ENCODE peak calls at places on chromosomes 1 and 21, in five cellular contexts. W is GM23338; E is CD4-positive, alpha-beta memory T cell; V is HAP-1; U is mesendoderm. L is an unnamed sample.

GRCh38 chr1:26126321-26127084 is 14.9 kb downstream of the PDIK1L start:
- DNase-seq in W (no peak), E (peak; percentile 90), V (peak; percentile 26), U (peak; percentile 48), L (peak; percentile 66)

GRCh38 chr1:115329965-115330364 is 8.1 kb downstream of the NGF start:
- DNase-seq in W (no peak), E (no peak), V (no peak), U (no peak), L (no peak)

GRCh38 chr1:203033917-203034316 is 7.6 kb downstream of the PPFIA4 start:
- DNase-seq in W (no peak), E (no peak), V (no peak), U (no peak), L (no peak)

GRCh38 chr1:29782846-29783500 is 546.7 kb downstream of the PTPRU start:
- DNase-seq in W (no peak), E (no peak), V (no peak), U (no peak), L (no peak)

GRCh38 chr1:108815566-108815965 is 41.3 kb downstream of the AKNAD1 start:
- DNase-seq in W (no peak), E (no peak), V (no peak), U (no peak), L (peak; percentile 23)

GRCh38 chr1:232557096-232557495 is 72.8 kb downstream of the SIPA1L2 start:
- DNase-seq in W (no peak), E (no peak), V (no peak), U (peak; percentile 85), L (no peak)

GRCh38 chr1:113124366-113124765 is 51.4 kb downstream of the LRIG2 start:
- DNase-seq in W (no peak), E (no peak), V (no peak), U (no peak), L (peak; percentile 52)

GRCh38 chr1:171670739-171671138 is 18.3 kb upstream of the MYOC start:
- DNase-seq in W (no peak), E (no peak), V (no peak), U (no peak), L (no peak)

GRCh38 chr1:109971559-109971958 is 13.0 kb upstream of the AHCYL1 start:
- DNase-seq in W (no peak), E (no peak), V (no peak), U (no peak), L (no peak)

GRCh38 chr21:43302769-43303168 is 124.2 kb downstream of the SIK1 start:
- DNase-seq in W (no peak), E (no peak), V (no peak), U (no peak), L (no peak)

GRCh38 chr21:41240040-41240439 is 72.1 kb downstream of the BACE2 start:
- DNase-seq in W (no peak), E (no peak), V (no peak), U (no peak), L (no peak)

GRCh38 chr1:111704776-111705175 is 34.4 kb downstream of the INKA2 start:
- DNase-seq in W (no peak), E (no peak), V (no peak), U (no peak), L (peak; percentile 47)

GRCh38 chr21:38725196-38726157 is 80.3 kb upstream of the ETS2 start:
- DNase-seq in W (no peak), E (no peak), V (no peak), U (no peak), L (no peak)

GRCh38 chr1:46585312-46585711 is 18.8 kb downstream of the MKNK1 start:
- DNase-seq in W (no peak), E (no peak), V (no peak), U (no peak), L (no peak)

GRCh38 chr1:1282998-1283397 is 2.8 kb downstream of the SCNN1D start:
- DNase-seq in W (no peak), E (no peak), V (no peak), U (no peak), L (no peak)

GRCh38 chr21:34639882-34640788 is 25.2 kb upstream of the RCAN1 start:
- DNase-seq in W (no peak), E (peak; percentile 10), V (no peak), U (peak; percentile 50), L (no peak)

GRCh38 chr1:10155087-10155712 is 55.2 kb upstream of the KIF1B start:
- DNase-seq in W (no peak), E (no peak), V (no peak), U (no peak), L (peak; percentile 82)

GRCh38 chr1:183234660-183235476 is 48.8 kb downstream of the LAMC2 start:
- DNase-seq in W (peak; percentile 88), E (no peak), V (peak; percentile 81), U (peak; percentile 97), L (peak; percentile 57)

GRCh38 chr1:190479028-190479427 is 1.4 kb upstream of the BRINP3 start:
- DNase-seq in W (peak; percentile 65), E (no peak), V (peak; percentile 28), U (peak; percentile 54), L (peak; percentile 27)
- H3K27me3 ChIP-seq in W (peaks cover 46% of the 10 kb centered on the region), E (no peaks in the 10 kb centered on the region), V (no peaks in the 10 kb centered on the region), U (peaks cover 3% of the 10 kb centered on the region), L (peaks cover 62% of the 10 kb centered on the region)

GRCh38 chr1:33330376-33330890 is 9.5 kb upstream of the A3GALT2 start:
- DNase-seq in W (no peak), E (no peak), V (no peak), U (no peak), L (no peak)

GRCh38 chr1:33329600-33330305 is 8.9 kb upstream of the A3GALT2 start:
- DNase-seq in W (no peak), E (no peak), V (no peak), U (no peak), L (no peak)

GRCh38 chr1:33332357-33332789 is 11.5 kb upstream of the A3GALT2 start:
- DNase-seq in W (no peak), E (no peak), V (no peak), U (no peak), L (peak; percentile 87)

GRCh38 chr1:33331444-33332356 is 10.8 kb upstream of the A3GALT2 start:
- DNase-seq in W (no peak), E (no peak), V (no peak), U (no peak), L (no peak)

DNA sequence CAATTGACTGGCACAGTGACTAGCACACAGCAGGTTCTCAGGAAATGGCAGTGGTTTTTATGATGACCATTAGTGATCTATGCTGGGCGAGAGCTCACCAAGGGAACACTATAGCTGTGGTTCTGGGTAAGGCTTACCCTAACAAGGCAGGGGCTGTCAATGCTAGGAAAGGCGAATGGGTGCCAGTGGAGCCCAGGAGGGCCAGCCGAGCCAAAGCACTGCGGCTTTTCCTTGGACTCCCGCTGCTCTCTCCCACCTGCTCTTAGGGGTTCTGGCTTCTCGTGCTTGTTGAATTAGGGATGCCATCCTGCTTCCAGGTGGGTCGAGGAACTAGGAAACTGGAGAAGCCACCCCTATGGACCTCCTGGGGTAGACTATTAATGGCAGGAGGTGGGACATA is 10.0 kb upstream of the A3GALT2 start:
- DNase-seq in W (no peak), E (no peak), V (no peak), U (no peak), L (no peak)
- H3K4me1 ChIP-seq in W (no peaks in the 10 kb centered on the region), E (no peaks in the 10 kb centered on the region), V (no peaks in the 10 kb centered on the region), U (no peaks in the 10 kb centered on the region), L (no peaks in the 10 kb centered on the region)

GRCh38 chr1:153345187-153346066 is 3.2 kb downstream of the PGLYRP4 start:
- DNase-seq in W (no peak), E (no peak), V (no peak), U (no peak), L (no peak)

GRCh38 chr1:153348511-153349362 is at the start of gene PGLYRP4:
- DNase-seq in W (peak; percentile 42), E (no peak), V (no peak), U (peak; percentile 52), L (no peak)

GRCh38 chr1:153346067-153346723 is 2.4 kb downstream of the PGLYRP4 start:
- DNase-seq in W (no peak), E (no peak), V (no peak), U (no peak), L (no peak)

GRCh38 chr1:153349363-153350340 is 1.0 kb upstream of the PGLYRP4 start:
- DNase-seq in W (no peak), E (no peak), V (no peak), U (no peak), L (no peak)

DNA sequence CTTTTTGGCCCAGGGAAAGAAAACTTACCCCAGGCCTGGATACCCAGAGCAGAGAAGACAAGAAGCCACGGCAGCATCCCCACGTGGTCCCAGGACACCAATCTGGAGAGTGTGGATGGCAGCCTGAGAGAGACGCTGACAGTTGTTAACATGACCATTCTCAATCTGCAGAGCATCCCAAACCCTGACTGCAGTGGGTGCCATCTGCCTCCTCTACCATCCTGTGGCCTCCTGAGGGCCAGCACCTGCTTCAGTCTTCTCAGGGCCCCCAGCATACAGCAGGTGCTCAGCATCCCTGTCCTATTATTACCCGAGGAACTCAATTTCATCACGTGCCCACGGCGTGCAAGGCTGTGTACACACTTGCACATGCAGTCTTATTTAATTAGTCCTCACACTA is 785 bp downstream of the PGLYRP4 start:
- DNase-seq in W (no peak), E (no peak), V (no peak), U (no peak), L (no peak)
- H3K27me3 ChIP-seq in W (no peaks in the 10 kb centered on the region), E (no peaks in the 10 kb centered on the region), V (peaks cover 15% of the 10 kb centered on the region), U (no peaks in the 10 kb centered on the region), L (no peaks in the 10 kb centered on the region)

GRCh38 chr1:58883037-58883887 is 99.4 kb upstream of the JUN start:
- DNase-seq in W (peak; percentile 16), E (no peak), V (no peak), U (peak; percentile 66), L (no peak)
- H3K4me1 ChIP-seq in W (no peaks in the 10 kb centered on the region), E (peaks cover 23% of the 10 kb centered on the region), V (no peaks in the 10 kb centered on the region), U (peaks cover 2% of the 10 kb centered on the region), L (peaks cover 26% of the 10 kb centered on the region)

DNA sequence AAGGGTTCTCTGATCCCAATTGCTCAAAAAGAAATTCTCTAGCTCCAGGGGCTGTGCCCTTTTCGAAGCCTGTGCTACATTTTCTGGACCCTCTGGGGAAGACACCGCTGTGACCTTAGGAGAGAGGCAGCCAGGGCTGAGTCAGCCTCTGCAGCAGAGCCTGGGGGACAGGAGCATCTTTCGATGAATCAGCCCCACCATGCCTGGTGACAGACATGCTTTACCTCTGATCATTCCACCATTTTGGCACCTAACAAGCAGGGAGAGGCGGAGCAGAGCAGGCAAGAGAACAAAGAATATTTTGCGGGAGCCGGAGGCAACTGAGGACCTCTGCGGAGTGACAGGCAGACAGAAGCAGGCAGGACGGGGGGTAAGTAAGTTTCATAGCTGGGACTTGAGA is 84.9 kb downstream of the VWA5B1 start:
- DNase-seq in W (no peak), E (no peak), V (no peak), U (no peak), L (no peak)
- H3K27me3 ChIP-seq in W (peaks cover 19% of the 10 kb centered on the region), E (peaks cover 4% of the 10 kb centered on the region), V (peaks cover 8% of the 10 kb centered on the region), U (no peaks in the 10 kb centered on the region), L (peaks cover 93% of the 10 kb centered on the region)

DNA sequence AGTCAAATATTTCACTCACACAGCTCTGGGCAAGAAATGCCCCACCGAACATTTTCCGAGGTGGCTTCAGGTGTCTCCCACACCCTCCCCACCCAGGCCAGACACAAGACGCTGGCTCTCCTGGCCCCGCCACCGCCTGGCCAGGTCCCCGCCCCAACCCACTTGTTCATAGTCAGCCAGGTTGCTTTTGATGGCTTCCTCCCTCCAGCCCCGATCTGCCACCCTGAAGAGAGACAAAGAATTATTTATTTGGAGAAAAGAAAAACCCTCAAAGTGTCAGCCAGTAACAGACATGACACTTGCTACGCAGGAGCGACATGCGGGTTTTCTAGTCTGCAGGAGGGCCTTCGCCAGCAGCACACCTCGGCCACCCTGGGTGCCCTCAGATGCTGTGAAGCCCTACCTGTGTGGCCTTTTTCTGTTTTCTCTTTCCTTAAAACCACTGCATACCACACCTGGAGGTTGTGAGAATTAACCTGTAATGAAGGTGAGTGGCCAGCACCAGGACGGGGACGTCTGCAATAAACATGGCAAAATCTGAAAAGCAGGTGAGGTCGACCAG is 27.2 kb downstream of the SSBP3 start:
- DNase-seq in W (peak; percentile 37), E (no peak), V (no peak), U (no peak), L (no peak)
- H3K4me1 ChIP-seq in W (peaks cover 71% of the 10 kb centered on the region), E (peaks cover 47% of the 10 kb centered on the region), V (peaks cover 36% of the 10 kb centered on the region), U (peaks cover 36% of the 10 kb centered on the region), L (peaks cover 61% of the 10 kb centered on the region)